ENCODE peak calls at places on chromosomes 6 and 20, in nine cellular contexts. L is gastrocnemius medialis, W is endothelial cell, S is EL, Z is nephron progenitor cell, J is heart left ventricle, G is heart right ventricle, O is left colon, H is GM03348. V is an unnamed sample.

GRCh38 chr20:63893999-63894357 is 948 bp upstream of the DNAJC5 start:
- DNase-seq in L (no peak), W (no peak), S (no peak), Z (no peak), J (no peak), G (no peak), O (no peak), H (no peak), V (no peak)

GRCh38 chr6:111793711-111794111 is 79.5 kb downstream of the FYN start:
- DNase-seq in L (no peak), W (no peak), S (no peak), Z (no peak), J (no peak), G (no peak), O (no peak), H (no peak), V (no peak)

GRCh38 chr20:382291-383115 is 1.9 kb downstream of the TRIB3 start:
- DNase-seq in L (no peak), W (no peak), S (no peak), Z (no peak), J (no peak), G (no peak), O (no peak), H (peak; percentile 49), V (no peak)

GRCh38 chr6:137777299-137778075 is 89.6 kb upstream of the TNFAIP3 start:
- DNase-seq in L (no peak), W (no peak), S (no peak), Z (no peak), J (no peak), G (no peak), O (no peak), H (no peak), V (no peak)

GRCh38 chr6:5135783-5136376 is 50.7 kb downstream of the PPP1R3G start:
- DNase-seq in L (no peak), W (peak; percentile 58), S (peak; percentile 48), Z (peak; percentile 30), J (no peak), G (no peak), O (no peak), H (no peak), V (no peak)

GRCh38 chr20:57092112-57092899 is 174.1 kb downstream of the BMP7 start:
- DNase-seq in L (no peak), W (peak; percentile 76), S (peak; percentile 56), Z (peak; percentile 81), J (peak; percentile 68), G (peak; percentile 65), O (no peak), H (peak; percentile 89), V (peak; percentile 2)

GRCh38 chr20:38203337-38204003 is 38.4 kb upstream of the TGM2 start:
- DNase-seq in L (no peak), W (no peak), S (no peak), Z (no peak), J (no peak), G (no peak), O (no peak), H (no peak), V (no peak)

GRCh38 chr6:140871911-140872310 is 1260.8 kb upstream of the GJE1 start:
- DNase-seq in L (no peak), W (no peak), S (peak; percentile 57), Z (no peak), J (no peak), G (no peak), O (no peak), H (no peak), V (no peak)

GRCh38 chr6:137657351-137657911 is 163.2 kb upstream of the OLIG3 start:
- DNase-seq in L (no peak), W (no peak), S (no peak), Z (no peak), J (no peak), G (no peak), O (no peak), H (no peak), V (no peak)

GRCh38 chr6:166693880-166694279 is 66.8 kb upstream of the RPS6KA2 start:
- DNase-seq in L (no peak), W (no peak), S (no peak), Z (no peak), J (no peak), G (no peak), O (no peak), H (no peak), V (no peak)

GRCh38 chr6:13273931-13274706 is 54.2 kb downstream of the TBC1D7 start:
- DNase-seq in L (no peak), W (no peak), S (no peak), Z (no peak), J (no peak), G (no peak), O (no peak), H (no peak), V (peak; percentile 83)

V was measured in GM12878.